ENCODE peak calls at places on chromosomes 12 and 14, in ten cellular contexts. T is A549; E is GM23248; Q is adrenal gland; A is CD8-positive, alpha-beta T cell; H is cardiac muscle cell; N is kidney; J is uterus; B is left ventricle myocardium inferior; I is mesendoderm. Z is an unnamed sample.

GRCh38 chr14:75077794-75078193 is 8.4 kb downstream of the ZC2HC1C start:
- DNase-seq in T (no peak), E (no peak), Q (no peak), A (no peak), H (no peak), N (no peak), J (no peak), B (no peak), I (no peak), Z (no peak)

GRCh38 chr12:76763746-76764675 is at the start of gene ZDHHC17:
- DNase-seq in T (peak; percentile 96), E (peak; percentile 97), Q (peak; percentile 94), A (peak; percentile 89), H (peak; percentile 92), N (peak; percentile 97), J (peak; percentile 93), B (peak; percentile 93), I (peak; percentile 98), Z (peak; percentile 90)

GRCh38 chr14:59632381-59632780 is 55.8 kb upstream of the CCDC175 start:
- DNase-seq in T (peak; percentile 39), E (peak; percentile 40), Q (no peak), A (no peak), H (peak; percentile 30), N (no peak), J (no peak), B (no peak), I (peak; percentile 73), Z (no peak)

GRCh38 chr12:48826209-48826855 is 8.0 kb downstream of the CACNB3 start:
- DNase-seq in T (no peak), E (no peak), Q (no peak), A (no peak), H (no peak), N (no peak), J (no peak), B (no peak), I (no peak), Z (no peak)

GRCh38 chr14:73424453-73424852 is 33.9 kb downstream of the NUMB start:
- DNase-seq in T (peak; percentile 38), E (no peak), Q (no peak), A (no peak), H (no peak), N (no peak), J (no peak), B (no peak), I (no peak), Z (no peak)

GRCh38 chr12:11795910-11796459 is 146.5 kb downstream of the ETV6 start:
- DNase-seq in T (peak; percentile 49), E (peak; percentile 38), Q (no peak), A (no peak), H (peak; percentile 75), N (no peak), J (no peak), B (no peak), I (peak; percentile 71), Z (no peak)

GRCh38 chr12:119938049-119938667 is 50.9 kb upstream of the BICDL1 start:
- DNase-seq in T (peak; percentile 68), E (peak; percentile 49), Q (peak; percentile 71), A (peak; percentile 46), H (peak; percentile 63), N (no peak), J (peak; percentile 14), B (peak; percentile 17), I (peak; percentile 65), Z (no peak)

GRCh38 chr12:75738486-75738885 is 227.1 kb upstream of the KRR1 start:
- DNase-seq in T (no peak), E (peak; percentile 51), Q (no peak), A (no peak), H (peak; percentile 13), N (no peak), J (peak; percentile 24), B (no peak), I (no peak), Z (no peak)

GRCh38 chr12:20483776-20484175 is 115.4 kb downstream of the PDE3A start:
- DNase-seq in T (no peak), E (peak; percentile 72), Q (no peak), A (no peak), H (no peak), N (no peak), J (no peak), B (no peak), I (no peak), Z (no peak)

GRCh38 chr14:93712079-93712837 is 76.0 kb downstream of the PRIMA1 start:
- DNase-seq in T (no peak), E (no peak), Q (peak; percentile 29), A (no peak), H (no peak), N (no peak), J (no peak), B (no peak), I (no peak), Z (no peak)

GRCh38 chr14:76951149-76951548 is 77.4 kb downstream of the IRF2BPL start:
- DNase-seq in T (no peak), E (peak; percentile 43), Q (no peak), A (no peak), H (no peak), N (no peak), J (no peak), B (no peak), I (no peak), Z (no peak)

GRCh38 chr14:76954791-76955190 is 73.7 kb downstream of the IRF2BPL start:
- DNase-seq in T (no peak), E (peak; percentile 17), Q (no peak), A (no peak), H (no peak), N (no peak), J (no peak), B (no peak), I (no peak), Z (no peak)

GRCh38 chr14:76955575-76956252 is 72.8 kb downstream of the IRF2BPL start:
- DNase-seq in T (peak; percentile 60), E (peak; percentile 89), Q (peak; percentile 78), A (peak; percentile 19), H (no peak), N (no peak), J (no peak), B (no peak), I (peak; percentile 78), Z (peak; percentile 38)

GRCh38 chr14:76954371-76954770 is 74.1 kb downstream of the IRF2BPL start:
- DNase-seq in T (no peak), E (peak; percentile 26), Q (no peak), A (no peak), H (no peak), N (no peak), J (no peak), B (no peak), I (no peak), Z (no peak)

GRCh38 chr14:76953196-76953945 is 75.1 kb downstream of the IRF2BPL start:
- DNase-seq in T (peak; percentile 87), E (peak; percentile 93), Q (peak; percentile 90), A (no peak), H (no peak), N (peak; percentile 94), J (peak; percentile 81), B (peak; percentile 59), I (no peak), Z (peak; percentile 66)
- H3K4me3 ChIP-seq in T (peak overlapping the region; percentile 16), E (peak overlapping the region; percentile 65), Q (no peak overlapping the region), A (peak overlapping the region; percentile 53), H (no peak overlapping the region), N (peak overlapping the region; percentile 41), J (peak overlapping the region; percentile 35), B (peak overlapping the region; percentile 48), I (no peak overlapping the region), Z (peak overlapping the region; percentile 33)

DNA sequence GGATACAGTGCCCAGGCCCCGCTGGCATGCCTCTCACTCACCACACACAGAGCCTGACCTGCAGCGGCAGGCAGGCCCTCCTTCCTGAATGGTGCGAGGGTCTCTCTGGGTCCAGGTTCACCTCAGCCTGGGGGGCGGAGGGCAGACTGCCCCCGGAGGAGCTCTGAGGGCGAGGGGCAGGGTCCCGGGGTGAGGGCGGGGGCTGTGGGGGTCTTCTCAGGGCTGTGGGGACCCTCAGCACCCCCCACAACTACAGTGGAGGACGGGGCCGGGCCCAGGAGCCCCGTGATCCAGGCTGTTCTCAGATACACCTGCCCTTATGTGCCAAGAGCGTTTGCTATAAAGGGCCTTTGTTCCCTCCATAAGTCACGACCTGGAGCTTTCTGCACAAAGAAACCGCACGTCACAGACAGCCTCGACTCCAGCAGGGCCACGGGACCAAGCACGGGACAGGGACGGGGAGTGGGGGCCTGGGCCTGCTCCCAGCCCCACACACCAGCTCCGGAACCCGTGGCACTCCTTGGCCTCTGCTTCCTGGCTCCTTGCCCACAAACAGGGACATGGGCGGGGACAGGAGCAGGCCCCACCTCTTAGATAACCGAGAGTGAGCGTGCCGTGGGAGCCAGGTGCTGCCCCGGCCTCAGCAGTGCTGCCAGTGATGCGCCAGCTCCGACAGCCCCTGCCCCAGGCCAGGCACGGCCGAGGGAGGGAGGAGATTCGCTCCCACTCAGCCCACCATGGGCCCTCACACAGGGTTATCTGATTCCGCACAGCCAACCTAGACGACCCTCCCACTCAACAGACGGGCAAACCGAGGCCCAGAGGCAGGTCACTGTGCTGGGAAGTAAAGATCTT is 101.9 kb downstream of the RFLNA start:
- DNase-seq in T (peak; percentile 48), E (no peak), Q (peak; percentile 93), A (no peak), H (no peak), N (peak; percentile 77), J (peak; percentile 39), B (peak; percentile 79), I (no peak), Z (peak; percentile 87)
- H3K4me1 ChIP-seq in T (peaks cover 79% of the 10 kb centered on the region), E (peaks cover 37% of the 10 kb centered on the region), Q (peaks cover 39% of the 10 kb centered on the region), A (peaks cover 9% of the 10 kb centered on the region), H (peaks cover 4% of the 10 kb centered on the region), N (peaks cover 24% of the 10 kb centered on the region), J (peaks cover 65% of the 10 kb centered on the region), B (peaks cover 88% of the 10 kb centered on the region), I (peaks cover 7% of the 10 kb centered on the region), Z (peaks cover 11% of the 10 kb centered on the region)

GRCh38 chr14:100545359-100545758 is 41.9 kb downstream of the BEGAIN start:
- DNase-seq in T (no peak), E (no peak), Q (no peak), A (no peak), H (no peak), N (no peak), J (no peak), B (no peak), I (no peak), Z (no peak)

GRCh38 chr14:100548295-100548655 is 38.9 kb downstream of the BEGAIN start:
- DNase-seq in T (no peak), E (no peak), Q (no peak), A (no peak), H (no peak), N (no peak), J (no peak), B (no peak), I (no peak), Z (no peak)

GRCh38 chr14:100544506-100545141 is 42.6 kb downstream of the BEGAIN start:
- DNase-seq in T (no peak), E (no peak), Q (no peak), A (no peak), H (no peak), N (no peak), J (no peak), B (no peak), I (no peak), Z (no peak)

GRCh38 chr14:100547633-100548294 is 39.5 kb downstream of the BEGAIN start:
- DNase-seq in T (no peak), E (peak; percentile 65), Q (peak; percentile 72), A (peak; percentile 8), H (no peak), N (no peak), J (peak; percentile 79), B (peak; percentile 55), I (no peak), Z (peak; percentile 67)

GRCh38 chr14:100546051-100546443 is 41.2 kb downstream of the BEGAIN start:
- DNase-seq in T (no peak), E (no peak), Q (no peak), A (no peak), H (no peak), N (no peak), J (peak; percentile 58), B (peak; percentile 35), I (no peak), Z (no peak)
- H3K4me3 ChIP-seq in T (peak overlapping the region; percentile 37), E (no peak overlapping the region), Q (no peak overlapping the region), A (no peak overlapping the region), H (no peak overlapping the region), N (peak overlapping the region; percentile 29), J (peak overlapping the region; percentile 26), B (peak overlapping the region; percentile 69), I (no peak overlapping the region), Z (peak overlapping the region; percentile 54)

GRCh38 chr14:68790656-68791077 is 2.2 kb downstream of the ZFP36L1 start:
- DNase-seq in T (no peak), E (no peak), Q (peak; percentile 51), A (no peak), H (no peak), N (no peak), J (peak; percentile 17), B (no peak), I (peak; percentile 22), Z (peak; percentile 64)
- H3K4me1 ChIP-seq in T (peaks cover 27% of the 10 kb centered on the region), E (peaks cover 26% of the 10 kb centered on the region), Q (peaks cover 13% of the 10 kb centered on the region), A (peaks cover 39% of the 10 kb centered on the region), H (peaks cover 26% of the 10 kb centered on the region), N (peaks cover 26% of the 10 kb centered on the region), J (no peaks in the 10 kb centered on the region), B (peaks cover 81% of the 10 kb centered on the region), I (peaks cover 2% of the 10 kb centered on the region), Z (no peaks in the 10 kb centered on the region)

Z was measured in tibial artery.